ENCODE peak calls at places on chromosomes 1 and 21, in five cellular contexts. One of them, this sample, is unnamed.

GRCh38 chr1:29687601-29688244 is 451.4 kb downstream of the PTPRU start:
- DNase-seq in thoracic aorta: no peak
- DNase-seq in AG04450: no peak
- DNase-seq in WERI-Rb-1: no peak
- DNase-seq in stomach: no peak
- DNase-seq in this sample: no peak

GRCh38 chr1:27522860-27523665 is 33.1 kb upstream of the WASF2 start:
- DNase-seq in thoracic aorta: no peak
- DNase-seq in AG04450: no peak
- DNase-seq in WERI-Rb-1: peak
- DNase-seq in stomach: no peak
- DNase-seq in this sample: no peak

GRCh38 chr1:174023438-174023837 is 1.3 kb upstream of the RC3H1 start:
- DNase-seq in thoracic aorta: no peak
- DNase-seq in AG04450: no peak
- DNase-seq in WERI-Rb-1: peak
- DNase-seq in stomach: peak
- DNase-seq in this sample: no peak

GRCh38 chr1:3651939-3652537 is at the start of gene TP73:
- DNase-seq in thoracic aorta: no peak
- DNase-seq in AG04450: no peak
- DNase-seq in WERI-Rb-1: peak
- DNase-seq in stomach: no peak
- DNase-seq in this sample: peak

GRCh38 chr1:27017206-27017605 is 4.6 kb upstream of the TENT5B start:
- DNase-seq in thoracic aorta: no peak
- DNase-seq in AG04450: no peak
- DNase-seq in WERI-Rb-1: no peak
- DNase-seq in stomach: no peak
- DNase-seq in this sample: no peak

GRCh38 chr1:56844709-56845108 is 9.9 kb upstream of the C8A start:
- DNase-seq in thoracic aorta: no peak
- DNase-seq in AG04450: no peak
- DNase-seq in WERI-Rb-1: no peak
- DNase-seq in stomach: no peak
- DNase-seq in this sample: no peak

GRCh38 chr21:46048926-46049889 is 48.7 kb upstream of the COL6A2 start:
- DNase-seq in thoracic aorta: no peak
- DNase-seq in AG04450: peak
- DNase-seq in WERI-Rb-1: no peak
- DNase-seq in stomach: peak
- DNase-seq in this sample: no peak

GRCh38 chr1:239856924-239857323 is 234.8 kb upstream of the FMN2 start:
- DNase-seq in thoracic aorta: no peak
- DNase-seq in AG04450: no peak
- DNase-seq in WERI-Rb-1: no peak
- DNase-seq in stomach: no peak
- DNase-seq in this sample: no peak

GRCh38 chr1:25906644-25907300 is 553 bp upstream of the STMN1 start:
- DNase-seq in thoracic aorta: no peak
- DNase-seq in AG04450: no peak
- DNase-seq in WERI-Rb-1: peak
- DNase-seq in stomach: peak
- DNase-seq in this sample: no peak

GRCh38 chr1:204408074-204408507 is 3.5 kb downstream of the PPP1R15B start:
- DNase-seq in thoracic aorta: peak
- DNase-seq in AG04450: no peak
- DNase-seq in WERI-Rb-1: no peak
- DNase-seq in stomach: peak
- DNase-seq in this sample: no peak

GRCh38 chr1:84800090-84801073 is 92.6 kb downstream of the LPAR3 start:
- DNase-seq in thoracic aorta: no peak
- DNase-seq in AG04450: no peak
- DNase-seq in WERI-Rb-1: no peak
- DNase-seq in stomach: no peak
- DNase-seq in this sample: no peak

GRCh38 chr1:17119076-17119743 is at the start of gene PADI2:
- DNase-seq in thoracic aorta: no peak
- DNase-seq in AG04450: no peak
- DNase-seq in WERI-Rb-1: no peak
- DNase-seq in stomach: peak
- DNase-seq in this sample: peak

GRCh38 chr1:176494436-176494835 is 31.5 kb downstream of the PAPPA2 start:
- DNase-seq in thoracic aorta: no peak
- DNase-seq in AG04450: no peak
- DNase-seq in WERI-Rb-1: no peak
- DNase-seq in stomach: no peak
- DNase-seq in this sample: no peak

GRCh38 chr1:39727221-39727931 is 11.3 kb upstream of the PPIE start:
- DNase-seq in thoracic aorta: no peak
- DNase-seq in AG04450: no peak
- DNase-seq in WERI-Rb-1: no peak
- DNase-seq in stomach: no peak
- DNase-seq in this sample: peak

GRCh38 chr21:44846201-44846484 is 27.3 kb downstream of the PTTG1IP start:
- DNase-seq in thoracic aorta: no peak
- DNase-seq in AG04450: no peak
- DNase-seq in WERI-Rb-1: no peak
- DNase-seq in stomach: no peak
- DNase-seq in this sample: no peak

GRCh38 chr1:94884101-94884875 is 42.6 kb downstream of the CNN3 start:
- DNase-seq in thoracic aorta: no peak
- DNase-seq in AG04450: no peak
- DNase-seq in WERI-Rb-1: no peak
- DNase-seq in stomach: peak
- DNase-seq in this sample: no peak

GRCh38 chr21:16457498-16457897 is 727.7 kb downstream of the USP25 start:
- DNase-seq in thoracic aorta: no peak
- DNase-seq in AG04450: no peak
- DNase-seq in WERI-Rb-1: no peak
- DNase-seq in stomach: no peak
- DNase-seq in this sample: no peak

GRCh38 chr21:29943885-29944284 is 4.1 kb upstream of the GRIK1 start:
- DNase-seq in thoracic aorta: no peak
- DNase-seq in AG04450: no peak
- DNase-seq in WERI-Rb-1: peak
- DNase-seq in stomach: no peak
- DNase-seq in this sample: no peak
- TF ChIP-seq CTCF in thoracic aorta: no peak
- TF ChIP-seq CTCF in AG04450: no peak
- TF ChIP-seq CTCF in WERI-Rb-1: peak
- TF ChIP-seq CTCF in stomach: no peak
- TF ChIP-seq CTCF in this sample: no peak

DNA sequence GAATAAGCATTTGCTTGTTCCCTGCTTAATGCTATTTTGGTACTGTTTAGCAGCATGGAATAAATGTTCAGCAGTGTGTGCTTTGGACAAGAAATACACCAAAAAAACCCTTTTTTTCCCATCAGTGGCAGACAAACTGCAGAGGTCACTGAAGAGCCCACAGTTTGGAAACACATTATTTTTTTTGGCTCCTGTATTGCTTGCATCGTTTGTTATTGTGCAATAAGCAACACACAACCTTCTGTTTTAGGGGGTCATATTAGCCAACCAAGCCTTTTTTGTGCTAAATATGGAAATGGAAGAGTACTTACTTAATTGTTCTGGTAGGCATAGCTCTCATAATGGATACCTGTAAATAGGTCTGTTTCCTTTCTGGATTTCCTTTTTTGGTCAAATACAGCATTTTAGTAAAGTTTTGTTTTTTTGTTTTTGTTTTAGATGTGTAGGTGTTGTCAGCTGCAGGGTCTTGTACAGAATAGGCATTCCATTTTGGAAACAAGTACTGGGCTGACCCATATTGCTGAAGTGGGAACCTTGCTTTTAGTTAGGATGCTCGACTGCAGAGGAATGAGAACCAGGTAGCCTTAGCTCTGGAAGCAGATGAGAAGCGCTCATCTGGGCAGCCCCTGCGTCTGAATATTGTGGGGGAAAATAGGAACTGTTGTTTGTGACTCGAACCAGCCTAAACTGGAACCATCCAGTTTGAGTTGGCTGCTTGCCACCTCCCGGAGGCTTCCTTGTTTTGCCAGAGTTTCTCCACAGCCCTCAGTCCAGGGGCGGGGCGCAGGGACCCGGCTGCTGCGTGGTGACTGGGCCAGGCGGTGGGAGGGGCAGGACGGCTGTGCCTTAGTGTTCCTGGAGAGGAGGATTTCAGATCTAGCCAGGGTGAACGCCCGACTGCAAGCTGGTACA is 38.5 kb downstream of the SPEN start:
- DNase-seq in thoracic aorta: peak
- DNase-seq in AG04450: peak
- DNase-seq in WERI-Rb-1: peak
- DNase-seq in stomach: peak
- DNase-seq in this sample: no peak
- TF ChIP-seq CTCF in thoracic aorta: no peak
- TF ChIP-seq CTCF in AG04450: peak
- TF ChIP-seq CTCF in WERI-Rb-1: no peak
- TF ChIP-seq CTCF in stomach: no peak
- TF ChIP-seq CTCF in this sample: no peak

GRCh38 chr1:111884772-111885443 is 104.6 kb downstream of the KCND3 start:
- DNase-seq in thoracic aorta: no peak
- DNase-seq in AG04450: no peak
- DNase-seq in WERI-Rb-1: no peak
- DNase-seq in stomach: no peak
- DNase-seq in this sample: no peak
- TF ChIP-seq CTCF in thoracic aorta: no peak
- TF ChIP-seq CTCF in AG04450: no peak
- TF ChIP-seq CTCF in WERI-Rb-1: no peak
- TF ChIP-seq CTCF in stomach: no peak
- TF ChIP-seq CTCF in this sample: no peak

DNA sequence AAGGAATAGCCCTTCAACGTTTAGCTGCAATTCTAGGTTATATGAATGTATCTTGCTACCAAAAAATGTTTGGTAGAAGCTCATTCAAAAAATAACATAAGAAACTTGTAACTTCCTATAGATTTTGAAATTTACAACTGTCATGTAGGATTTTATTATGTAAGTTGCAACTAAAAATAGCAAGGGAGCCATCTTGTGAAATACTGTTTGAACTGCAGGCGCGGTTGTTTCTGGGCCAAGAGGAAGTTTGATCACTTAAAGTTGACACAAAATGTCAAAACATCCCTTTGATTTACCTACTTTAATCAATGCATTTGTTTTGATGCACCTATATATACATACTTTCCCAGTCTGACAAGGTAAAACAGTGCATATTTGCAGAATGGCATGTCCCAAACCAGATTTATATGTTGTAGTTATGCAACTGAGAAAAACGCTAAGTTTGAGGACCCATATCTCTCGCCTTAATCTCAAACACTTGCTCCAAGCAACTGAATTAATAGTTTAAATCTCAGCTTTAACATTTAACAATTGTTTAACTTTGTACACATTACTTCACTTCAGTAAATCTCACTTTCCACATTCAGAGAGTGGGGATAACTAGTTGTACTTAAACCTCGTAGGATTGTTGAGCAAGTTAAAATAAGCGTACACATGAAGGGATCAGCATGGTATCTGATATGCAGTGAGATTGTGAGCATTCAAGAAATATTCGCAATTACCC is 63.9 kb downstream of the KCNK2 start:
- DNase-seq in thoracic aorta: no peak
- DNase-seq in AG04450: no peak
- DNase-seq in WERI-Rb-1: peak
- DNase-seq in stomach: peak
- DNase-seq in this sample: peak
- TF ChIP-seq CTCF in thoracic aorta: no peak
- TF ChIP-seq CTCF in AG04450: peak
- TF ChIP-seq CTCF in WERI-Rb-1: peak
- TF ChIP-seq CTCF in stomach: no peak
- TF ChIP-seq CTCF in this sample: peak

GRCh38 chr1:218367118-218367517 is 22.0 kb downstream of the TGFB2 start:
- DNase-seq in thoracic aorta: no peak
- DNase-seq in AG04450: no peak
- DNase-seq in WERI-Rb-1: no peak
- DNase-seq in stomach: no peak
- DNase-seq in this sample: no peak

GRCh38 chr1:218365600-218365999 is 20.5 kb downstream of the TGFB2 start:
- DNase-seq in thoracic aorta: peak
- DNase-seq in AG04450: no peak
- DNase-seq in WERI-Rb-1: no peak
- DNase-seq in stomach: no peak
- DNase-seq in this sample: no peak

GRCh38 chr1:218369688-218370511 is 24.8 kb downstream of the TGFB2 start:
- DNase-seq in thoracic aorta: no peak
- DNase-seq in AG04450: no peak
- DNase-seq in WERI-Rb-1: no peak
- DNase-seq in stomach: no peak
- DNase-seq in this sample: no peak

GRCh38 chr1:218366322-218367052 is 21.4 kb downstream of the TGFB2 start:
- DNase-seq in thoracic aorta: no peak
- DNase-seq in AG04450: no peak
- DNase-seq in WERI-Rb-1: no peak
- DNase-seq in stomach: no peak
- DNase-seq in this sample: no peak

GRCh38 chr1:218368686-218369085 is 23.6 kb downstream of the TGFB2 start:
- DNase-seq in thoracic aorta: no peak
- DNase-seq in AG04450: no peak
- DNase-seq in WERI-Rb-1: peak
- DNase-seq in stomach: no peak
- DNase-seq in this sample: no peak
- TF ChIP-seq CTCF in thoracic aorta: no peak
- TF ChIP-seq CTCF in AG04450: no peak
- TF ChIP-seq CTCF in WERI-Rb-1: no peak
- TF ChIP-seq CTCF in stomach: no peak
- TF ChIP-seq CTCF in this sample: no peak

DNA sequence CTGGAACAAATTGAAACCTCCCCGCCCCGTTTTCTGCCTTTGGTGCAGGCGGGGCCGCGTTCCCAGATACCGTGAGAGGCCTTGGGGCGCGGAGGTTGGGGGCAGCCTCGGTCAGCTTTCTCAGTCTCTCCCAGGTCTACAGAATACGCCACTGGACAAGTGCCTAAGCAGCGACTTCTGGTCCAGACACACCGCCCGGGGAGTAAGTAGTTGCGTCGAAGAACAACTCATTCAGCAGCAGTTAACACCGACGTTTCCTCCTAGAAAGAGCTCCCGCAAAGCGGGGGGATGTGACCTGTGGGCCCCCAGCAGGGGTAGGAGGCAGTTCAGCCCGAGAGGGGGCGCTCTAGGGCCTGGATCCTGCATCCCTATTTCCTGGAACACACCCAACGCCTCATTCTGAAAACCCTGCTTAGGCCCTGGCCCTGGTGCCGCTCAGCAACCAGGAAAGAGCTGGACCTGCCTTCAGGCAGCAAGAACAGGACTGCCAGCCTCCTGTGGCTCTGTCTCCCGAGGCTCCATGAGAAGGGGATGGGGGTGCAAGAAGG is 6.5 kb upstream of the BARHL2 start:
- DNase-seq in thoracic aorta: no peak
- DNase-seq in AG04450: no peak
- DNase-seq in WERI-Rb-1: peak
- DNase-seq in stomach: no peak
- DNase-seq in this sample: peak
- TF ChIP-seq CTCF in thoracic aorta: no peak
- TF ChIP-seq CTCF in AG04450: no peak
- TF ChIP-seq CTCF in WERI-Rb-1: peak
- TF ChIP-seq CTCF in stomach: no peak
- TF ChIP-seq CTCF in this sample: peak

GRCh38 chr21:34135330-34135729 is 62.0 kb downstream of the MRPS6 start:
- DNase-seq in thoracic aorta: no peak
- DNase-seq in AG04450: no peak
- DNase-seq in WERI-Rb-1: no peak
- DNase-seq in stomach: no peak
- DNase-seq in this sample: no peak
- TF ChIP-seq CTCF in thoracic aorta: no peak
- TF ChIP-seq CTCF in AG04450: no peak
- TF ChIP-seq CTCF in WERI-Rb-1: no peak
- TF ChIP-seq CTCF in stomach: no peak
- TF ChIP-seq CTCF in this sample: no peak

This sample was measured in GM13977.